ENCODE peak calls at places on chromosomes 4 and X, in eight cellular contexts. P is mammary epithelial cell, U is tibial nerve, L is cardiac muscle cell, R is glutamatergic neuron, B is retinal pigment epithelial cell, V is MM.1S, D is fibroblast of the aortic adventitia. M is an unnamed sample.

GRCh38 chrX:120334137-120334536 is 22.9 kb upstream of the TMEM255A start:
- DNase-seq in L (no peak), V (no peak), P (no peak), B (no peak), U (no peak), R (no peak), D (no peak), M (peak)

GRCh38 chrX:20300822-20301221 is 34.1 kb upstream of the RPS6KA3 start:
- DNase-seq in L (no peak), U (no peak), D (no peak), P (no peak), R (no peak), B (no peak), V (no peak), M (peak)

GRCh38 chr4:46667790-46668189 is 241.3 kb downstream of the COX7B2 start:
- DNase-seq in U (no peak), R (no peak), B (no peak), V (no peak), L (no peak), P (no peak), D (no peak), M (no peak)

GRCh38 chrX:9866633-9867032 is 80.4 kb downstream of the SHROOM2 start:
- DNase-seq in U (no peak), D (no peak), P (no peak), B (no peak), L (peak), R (no peak), V (no peak), M (no peak)

GRCh38 chrX:39805022-39805421 is 292.7 kb downstream of the BCOR start:
- DNase-seq in U (no peak), V (no peak), L (no peak), B (no peak), D (no peak), P (no peak), R (no peak), M (no peak)

GRCh38 chr4:105710678-105711077 is 2.1 kb downstream of the GSTCD start:
- DNase-seq in L (no peak), D (peak), V (no peak), P (peak), R (no peak), U (no peak), B (peak), M (no peak)

GRCh38 chr4:175443547-175443946 is 368.5 kb downstream of the GPM6A start:
- DNase-seq in P (no peak), D (peak), V (no peak), L (no peak), U (no peak), B (no peak), R (no peak), M (no peak)

GRCh38 chr4:147136783-147137182 is 191.1 kb upstream of the TTC29 start:
- DNase-seq in D (no peak), U (no peak), P (no peak), L (peak), V (no peak), B (no peak), R (no peak), M (no peak)

GRCh38 chrX:78321809-78322208 is 5.6 kb downstream of the CYSLTR1 start:
- DNase-seq in L (no peak), D (no peak), R (no peak), U (no peak), B (no peak), P (no peak), V (peak), M (peak)

GRCh38 chrX:152204919-152205318 is 66.5 kb upstream of the MAGEA10 start:
- DNase-seq in L (no peak), D (no peak), P (no peak), R (no peak), B (no peak), V (no peak), U (no peak), M (no peak)

GRCh38 chrX:109475174-109475891 is 6.6 kb downstream of the GUCY2F start:
- DNase-seq in L (peak), D (peak), P (peak), U (no peak), R (peak), B (no peak), V (no peak), M (peak)

GRCh38 chr4:75895744-75896314 is 6.4 kb downstream of the PPEF2 start:
- DNase-seq in L (peak), R (no peak), V (peak), U (no peak), P (peak), D (peak), B (no peak), M (peak)

GRCh38 chr4:183721207-183722081 is 62.4 kb downstream of the TRAPPC11 start:
- DNase-seq in D (peak), U (no peak), R (peak), V (peak), P (no peak), B (no peak), L (peak), M (peak)

GRCh38 chr4:54961357-54961975 is 163.9 kb downstream of the KDR start:
- DNase-seq in U (no peak), P (peak), L (peak), B (peak), D (peak), V (peak), R (no peak), M (peak)

GRCh38 chrX:48451708-48452107 is 18.4 kb downstream of the SLC38A5 start:
- DNase-seq in L (no peak), R (no peak), U (no peak), V (no peak), D (no peak), B (no peak), P (no peak), M (no peak)

GRCh38 chrX:132216806-132217202 is 2.4 kb downstream of the RAP2C start:
- DNase-seq in L (peak), B (no peak), R (no peak), V (peak), D (peak), U (no peak), P (peak), M (peak)

GRCh38 chrX:24506082-24506481 is 41.0 kb downstream of the PDK3 start:
- DNase-seq in R (no peak), V (no peak), D (peak), U (no peak), B (no peak), P (peak), L (peak), M (peak)

GRCh38 chr4:138727704-138728103 is 287.9 kb upstream of the NOCT start:
- DNase-seq in L (peak), R (no peak), B (no peak), U (no peak), V (no peak), P (no peak), D (no peak), M (no peak)

GRCh38 chrX:72142931-72143709 is 11.4 kb upstream of the RTL5 start:
- DNase-seq in L (no peak), V (no peak), U (no peak), D (no peak), R (no peak), B (no peak), P (no peak), M (peak)

GRCh38 chr4:114400531-114400930 is 198.1 kb upstream of the UGT8 start:
- DNase-seq in V (no peak), U (no peak), P (peak), L (no peak), D (no peak), B (no peak), R (no peak), M (no peak)

GRCh38 chr4:17765514-17766286 is 15.7 kb downstream of the FAM184B start:
- DNase-seq in V (no peak), B (no peak), D (no peak), P (no peak), R (no peak), U (no peak), L (no peak), M (no peak)

GRCh38 chr4:68176904-68177303 is 47.2 kb upstream of the TMPRSS11F start:
- DNase-seq in L (no peak), D (no peak), U (no peak), P (no peak), V (no peak), B (no peak), R (no peak), M (no peak)
- TF ChIP-seq CTCF in L (no peak), D (no peak), U (no peak), P (no peak), V (no peak), B (no peak), R (no peak), M (no peak)

DNA sequence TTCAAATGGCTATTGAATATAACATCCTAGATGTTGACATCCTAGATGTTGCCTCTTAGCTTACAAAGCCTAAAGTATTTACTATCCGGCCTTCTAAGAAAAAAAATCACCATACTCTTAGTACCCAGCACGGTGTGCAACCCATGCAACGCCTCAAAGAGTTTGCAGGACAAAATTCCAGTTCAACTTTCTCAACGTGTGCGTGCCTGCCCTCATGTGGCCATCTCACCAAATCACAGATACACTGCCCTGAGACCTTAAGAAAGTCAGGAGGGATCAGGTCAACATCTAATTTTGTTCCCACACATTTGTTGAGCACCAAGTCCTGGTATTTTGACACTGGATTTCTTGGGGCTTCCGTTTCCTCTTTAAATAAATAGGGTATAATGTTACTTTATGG is 68.3 kb downstream of the CRMP1 start:
- DNase-seq in P (peak), R (no peak), V (peak), L (peak), B (no peak), U (no peak), D (peak), M (peak)
- TF ChIP-seq CTCF in P (peak), R (peak), V (peak), L (peak), B (peak), U (peak), D (peak), M (peak)

DNA sequence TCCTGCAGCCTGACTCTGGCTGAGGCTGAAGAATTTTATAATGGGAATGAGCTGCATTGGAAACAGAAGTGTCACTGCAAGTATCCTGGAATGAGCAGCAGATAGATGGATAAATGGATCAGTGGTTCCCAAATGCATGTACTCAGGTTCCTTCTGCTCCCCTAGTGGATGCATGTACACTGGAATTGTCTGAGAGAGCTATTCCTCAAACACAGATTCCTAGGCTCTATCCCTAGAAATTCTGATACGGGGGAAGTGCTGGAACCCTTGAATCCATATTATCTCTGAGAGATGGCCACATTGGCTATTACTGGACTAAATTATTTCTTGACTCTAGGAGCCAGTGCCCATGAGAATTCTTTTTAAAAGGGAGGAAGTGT is 64.8 kb downstream of the TMEM131L start:
- DNase-seq in R (no peak), L (no peak), P (no peak), U (no peak), B (no peak), D (no peak), V (no peak), M (no peak)
- TF ChIP-seq CTCF in R (no peak), L (peak), P (no peak), U (no peak), B (no peak), D (peak), V (no peak), M (no peak)

GRCh38 chr4:12729384-12729783 is 754.8 kb downstream of the RAB28 start:
- DNase-seq in L (peak), P (no peak), R (no peak), B (no peak), D (peak), U (no peak), V (no peak), M (peak)

GRCh38 chr4:12724520-12724919 is 759.6 kb downstream of the RAB28 start:
- DNase-seq in D (peak), V (peak), L (peak), B (no peak), P (no peak), R (no peak), U (no peak), M (peak)

DNA sequence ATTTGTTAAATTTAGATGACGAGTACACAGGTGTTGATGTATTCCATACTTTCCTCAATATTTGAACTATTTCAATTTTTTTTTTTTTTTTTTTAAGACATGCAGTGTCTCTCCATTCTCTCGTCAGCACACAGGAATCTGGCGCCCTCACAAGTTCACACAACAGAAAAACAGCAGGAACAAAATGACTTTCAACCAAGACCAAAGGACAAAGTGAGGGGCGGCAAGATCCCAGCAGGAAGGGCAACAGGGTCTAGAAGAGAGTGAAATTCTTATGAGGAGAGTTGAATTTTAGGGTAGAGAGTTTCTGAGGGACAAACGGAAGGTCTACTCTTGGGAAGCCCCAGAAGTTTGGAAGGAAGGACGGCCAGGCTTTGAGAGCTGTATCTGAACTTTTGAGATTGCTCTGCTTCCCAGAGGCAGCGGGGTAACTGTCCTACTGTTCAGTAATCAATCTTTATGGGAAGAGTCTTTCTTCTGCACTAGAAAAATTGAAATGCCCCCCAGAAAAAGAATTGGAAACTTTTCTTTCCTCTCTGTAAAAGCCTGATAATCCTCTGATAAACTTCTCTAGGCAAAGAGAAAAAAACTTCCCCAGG is 760.2 kb downstream of the RAB28 start:
- DNase-seq in D (peak), V (peak), R (no peak), U (no peak), L (peak), B (no peak), P (no peak), M (no peak)
- TF ChIP-seq CTCF in D (no peak), V (peak), R (no peak), U (no peak), L (peak), B (peak), P (no peak), M (no peak)

DNA sequence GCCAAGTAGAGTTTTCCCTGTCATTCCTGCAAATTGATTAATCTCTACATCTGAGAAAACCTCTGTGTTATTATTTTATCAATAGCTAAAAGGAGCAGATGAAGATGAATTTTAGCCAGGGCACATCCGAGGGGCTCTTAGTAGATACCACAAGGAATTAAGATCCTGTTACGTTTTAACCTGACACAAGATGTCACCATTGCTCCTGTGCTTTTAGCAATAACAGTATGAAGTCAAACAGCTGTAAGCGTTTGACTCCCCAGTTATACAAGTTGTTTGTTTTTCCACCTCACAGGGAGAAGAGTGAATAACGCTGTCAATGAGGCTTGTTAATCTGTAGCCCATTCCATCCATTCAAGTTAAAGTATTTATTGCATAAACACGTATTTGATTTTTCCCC is 76.0 kb upstream of the AP1S2 start:
- DNase-seq in B (no peak), V (no peak), D (peak), P (peak), R (no peak), U (no peak), L (peak), M (peak)
- TF ChIP-seq CTCF in B (peak), V (no peak), D (peak), P (peak), R (no peak), U (no peak), L (peak), M (no peak)

DNA sequence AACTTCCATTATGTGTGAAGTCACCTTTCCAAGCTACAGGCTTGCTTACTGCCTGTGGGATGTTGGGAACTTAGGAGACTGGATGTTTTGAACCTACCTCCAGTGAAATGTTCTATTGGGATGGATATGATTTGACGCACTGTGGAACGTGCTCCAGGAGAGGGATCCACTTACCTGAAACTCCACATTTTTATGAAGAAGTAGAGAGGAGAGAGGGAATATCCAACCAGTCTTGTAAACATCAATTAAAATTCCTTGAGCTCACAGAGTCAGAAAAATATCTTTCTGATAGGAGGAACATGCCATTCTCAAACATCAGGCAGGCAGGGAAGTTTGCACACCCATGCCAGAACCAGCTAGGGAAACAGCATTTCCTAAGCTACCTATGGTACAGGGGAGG is 91.1 kb upstream of the MAOA start:
- DNase-seq in D (no peak), V (no peak), L (no peak), U (no peak), P (no peak), R (no peak), B (no peak), M (no peak)
- TF ChIP-seq CTCF in D (no peak), V (no peak), L (no peak), U (no peak), P (peak), R (no peak), B (no peak), M (no peak)

GRCh38 chrX:28802625-28803024 is 215.4 kb downstream of the IL1RAPL1 start:
- DNase-seq in V (no peak), L (peak), R (no peak), P (no peak), U (no peak), D (no peak), B (no peak), M (no peak)
- TF ChIP-seq CTCF in V (no peak), L (peak), R (no peak), P (no peak), U (no peak), D (peak), B (peak), M (no peak)

DNA sequence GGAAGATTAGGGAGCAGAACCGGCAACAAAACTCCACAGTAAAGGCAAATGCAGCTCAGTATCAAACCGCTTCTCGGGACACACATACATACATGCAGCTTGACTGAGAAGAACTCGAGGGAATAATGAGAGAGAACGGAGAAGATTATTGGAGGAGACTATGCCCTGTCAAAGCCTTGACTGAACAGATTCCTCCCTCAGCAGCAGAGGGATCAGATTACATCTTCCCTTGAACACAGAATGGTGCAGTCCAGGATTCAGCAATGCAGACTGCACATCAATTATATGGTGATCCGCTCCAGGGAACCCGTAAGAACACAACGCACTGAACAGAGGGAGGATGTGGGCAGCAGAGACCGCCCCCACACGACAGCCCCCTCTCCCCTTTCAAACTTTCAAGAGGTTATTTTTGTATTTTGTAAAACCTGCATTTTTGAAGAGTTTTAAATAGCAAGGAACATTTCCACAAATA is 183.2 kb downstream of the FBXW7 start:
- DNase-seq in R (peak), B (peak), D (peak), V (no peak), L (peak), P (peak), U (peak), M (peak)
- TF ChIP-seq CTCF in R (no peak), B (no peak), D (no peak), V (no peak), L (no peak), P (no peak), U (no peak), M (no peak)